ENCODE peak calls at places on chromosomes 2 and 18, in five cellular contexts. F, W, D, L and P are unnamed samples. For H3K36me3, the result is how much of the 10 kb centered on the place peaks cover.

GRCh38 chr2:11915650-11916049 is 169.2 kb downstream of the LPIN1 start:
- DNase-seq in L (no peak), F (no peak), W (peak), D (no peak), P (no peak)

GRCh38 chr2:134224005-134224404 is 29.9 kb upstream of the MGAT5 start:
- DNase-seq in L (no peak), W (no peak), F (no peak), D (no peak), P (no peak)

GRCh38 chr2:54329482-54330225 is 73.6 kb upstream of the TSPYL6 start:
- DNase-seq in D (no peak), F (no peak), W (no peak), L (no peak), P (no peak)

GRCh38 chr2:36658277-36658748 is 38.2 kb upstream of the VIT start:
- DNase-seq in F (no peak), W (no peak), L (no peak), D (no peak), P (no peak)

GRCh38 chr2:233747283-233747544 is 12.9 kb upstream of the UGT1A1 start:
- DNase-seq in W (no peak), L (no peak), F (no peak), D (no peak), P (no peak)

GRCh38 chr2:239223029-239223329 is 177.8 kb downstream of the HDAC4 start:
- DNase-seq in W (no peak), F (peak), D (no peak), L (no peak), P (no peak)

GRCh38 chr2:141015339-141016047 is 1115.3 kb downstream of the LRP1B start:
- DNase-seq in W (no peak), F (no peak), L (no peak), D (no peak), P (no peak)

GRCh38 chr18:55401638-55402191 is 186.3 kb downstream of the TCF4 start:
- DNase-seq in D (no peak), F (no peak), L (no peak), W (no peak), P (no peak)

GRCh38 chr18:67733094-67733493 is 216.6 kb upstream of the DSEL start:
- DNase-seq in D (no peak), F (no peak), L (no peak), W (no peak), P (no peak)

GRCh38 chr2:94872088-94872618 is 923 bp downstream of the TEKT4 start:
- DNase-seq in F (no peak), W (no peak), D (no peak), L (no peak), P (no peak)

GRCh38 chr2:94871226-94872087 is at the start of gene TEKT4:
- DNase-seq in W (no peak), D (no peak), L (peak), F (no peak), P (no peak)

GRCh38 chr2:94870392-94871225 is 621 bp upstream of the TEKT4 start:
- DNase-seq in F (no peak), L (peak), D (no peak), W (peak), P (no peak)

GRCh38 chr2:94869131-94869530 is 2.1 kb upstream of the TEKT4 start:
- DNase-seq in L (no peak), W (no peak), D (no peak), F (no peak), P (no peak)

GRCh38 chr2:94869552-94870391 is 1.5 kb upstream of the TEKT4 start:
- DNase-seq in F (no peak), D (no peak), W (no peak), L (no peak), P (no peak)
- H3K36me3 ChIP-seq in F (under half), D (under half), W (under half), L (under half), P (under half)

GRCh38 chr2:44245068-44245861 is 30.0 kb upstream of the SLC3A1 start:
- DNase-seq in L (no peak), F (no peak), W (no peak), D (no peak), P (no peak)
- TF ChIP-seq POLR2A in L (no peak), F (no peak), W (no peak), D (no peak), P (no peak)

DNA sequence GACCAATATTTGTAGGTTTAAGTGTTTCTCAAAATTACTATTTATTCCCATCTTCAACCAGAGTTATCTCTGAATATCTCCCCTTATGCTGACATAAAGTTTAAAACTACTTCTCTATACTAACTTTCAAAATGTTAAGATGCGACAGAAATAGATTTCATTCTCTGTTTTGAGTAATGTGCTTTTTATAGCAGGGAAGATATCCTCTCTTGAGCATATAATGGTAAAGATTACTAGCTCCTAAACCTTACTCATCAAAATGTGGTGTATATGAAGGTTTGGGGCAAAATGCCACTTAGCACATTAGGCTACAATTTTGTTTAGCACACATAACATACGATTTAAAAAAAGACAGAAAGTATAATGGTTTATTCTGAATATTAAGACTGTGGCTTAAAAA is 54.4 kb downstream of the CWC22 start:
- DNase-seq in D (no peak), F (no peak), W (no peak), L (no peak), P (no peak)
- H3K36me3 ChIP-seq in D (under half), F (half or more), W (half or more), L (under half), P (under half)

DNA sequence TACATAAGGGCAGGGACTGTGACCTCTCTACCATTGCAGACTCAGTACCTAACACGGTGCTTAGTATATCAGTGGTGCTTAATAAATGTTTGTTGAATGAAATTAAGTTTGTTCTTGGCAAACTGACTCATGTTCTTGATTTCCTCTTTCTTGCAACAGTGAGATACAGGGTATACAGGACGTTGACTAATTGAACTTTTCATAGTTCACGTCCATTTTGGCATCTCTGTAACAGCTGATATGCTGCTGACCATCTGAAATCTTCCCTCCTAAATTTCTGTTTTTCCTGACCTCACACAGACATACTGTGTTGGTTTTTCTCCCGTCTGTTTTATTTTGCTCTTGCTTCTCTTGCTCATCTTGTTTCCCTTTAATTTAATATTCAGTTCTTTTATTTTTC is 44.2 kb downstream of the LHCGR start:
- DNase-seq in F (no peak), D (no peak), W (no peak), L (no peak), P (no peak)
- TF ChIP-seq POLR2A in F (no peak), D (no peak), W (no peak), L (no peak), P (no peak)

GRCh38 chr2:176699660-176700059 is 430.4 kb downstream of the MTX2 start:
- DNase-seq in D (no peak), W (no peak), L (no peak), F (no peak), P (no peak)
- H3K36me3 ChIP-seq in D (under half), W (under half), L (under half), F (under half), P (under half)

DNA sequence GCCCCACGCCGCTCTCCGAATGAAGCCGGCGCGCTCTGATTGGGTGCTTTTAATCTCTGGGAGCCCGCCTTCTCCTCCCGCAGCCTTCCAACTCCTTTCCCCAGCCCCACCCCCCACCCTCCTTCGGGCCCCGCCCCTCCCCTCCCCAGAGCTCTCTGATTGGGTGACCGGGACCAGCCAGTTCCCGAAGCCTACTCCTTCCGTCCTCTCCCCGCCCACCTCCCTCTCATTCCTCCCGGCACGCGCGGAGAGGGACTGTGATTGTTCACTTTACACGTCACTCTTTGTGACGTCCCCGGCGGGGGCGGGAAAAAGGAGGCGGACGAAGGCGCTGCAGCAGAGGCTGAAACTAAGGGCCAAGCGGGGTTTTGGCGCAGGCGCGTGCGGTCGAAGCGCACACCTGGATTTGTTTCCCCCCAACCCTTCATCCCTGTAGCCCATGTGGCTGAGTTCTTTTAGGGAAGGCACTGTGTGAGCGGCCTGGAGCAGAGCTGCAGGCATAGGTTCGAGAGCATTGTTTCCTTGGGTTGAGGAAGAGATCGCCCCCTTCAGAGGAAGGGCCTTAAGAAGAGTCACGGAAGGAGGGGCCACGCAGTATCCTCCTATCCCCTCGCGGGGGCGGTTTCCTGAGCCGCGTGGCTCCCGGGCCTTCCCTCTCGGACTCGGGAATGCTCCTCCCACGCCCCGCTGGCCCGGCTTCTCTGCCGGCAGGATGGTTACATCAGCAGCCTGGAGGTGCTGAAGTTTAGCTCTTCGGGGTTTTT is at the start of gene MEX3C:
- DNase-seq in F (peak), D (peak), L (peak), W (peak), P (peak)
- TF ChIP-seq POLR2A in F (peak), D (peak), L (peak), W (peak), P (peak)

DNA sequence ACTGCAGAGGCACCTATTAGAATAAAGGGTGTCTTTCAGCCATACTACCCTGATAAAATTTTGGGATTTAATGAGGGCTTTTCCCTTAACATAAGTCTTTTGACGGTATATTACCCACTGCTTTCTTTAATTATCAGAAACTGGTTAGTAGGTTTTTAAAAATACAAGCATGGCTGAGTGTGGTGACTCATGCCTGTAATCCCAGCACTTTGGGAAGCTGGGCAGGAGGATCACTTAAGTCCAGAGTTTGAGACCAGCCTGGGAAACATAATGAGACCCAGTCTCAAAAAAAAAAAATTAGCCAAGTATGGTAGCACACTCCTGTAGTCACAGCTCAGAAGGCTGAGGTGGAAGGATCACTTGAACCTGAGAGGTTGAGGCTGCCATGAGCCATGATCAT is 16.1 kb downstream of the CPSF3 start:
- DNase-seq in F (no peak), W (no peak), D (no peak), L (no peak), P (no peak)
- H3K36me3 ChIP-seq in F (half or more), W (half or more), D (half or more), L (under half), P (half or more)

DNA sequence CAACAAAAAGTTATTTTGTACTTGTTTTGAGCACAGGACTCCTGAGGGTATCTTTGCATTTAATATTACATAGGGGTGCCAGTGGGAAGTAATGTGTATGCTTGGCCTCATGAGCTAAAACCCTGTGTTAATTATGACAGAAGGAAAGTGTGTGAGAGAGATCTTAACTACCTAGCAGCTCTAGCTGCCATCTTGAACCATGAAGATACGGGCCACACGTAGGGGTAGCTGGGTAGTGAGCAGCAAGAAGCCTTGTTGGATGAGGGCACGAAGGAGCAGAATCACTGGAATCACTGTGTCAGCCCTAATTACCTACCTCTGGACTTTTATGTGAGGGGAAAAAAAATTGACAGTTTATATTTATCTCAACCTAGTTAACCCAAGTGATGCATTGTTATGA is 15.4 kb upstream of the CASP10 start:
- DNase-seq in L (no peak), F (no peak), D (no peak), W (no peak), P (no peak)
- TF ChIP-seq POLR2A in L (no peak), F (no peak), D (no peak), W (no peak), P (no peak)

GRCh38 chr2:171025199-171025598 is 96.1 kb downstream of the GORASP2 start:
- DNase-seq in F (no peak), W (no peak), D (no peak), L (no peak), P (no peak)
- H3K36me3 ChIP-seq in F (under half), W (half or more), D (under half), L (under half), P (under half)